ENCODE peak calls at places on chromosome 2, in six cellular contexts. S is adrenal gland, T is endodermal cell, I is prostate gland, F is heart right ventricle, B is PC-3. R is an unnamed sample. For H3K27me3 and H3K4me1, the result is how much of the 10 kb centered on the place peaks cover.

GRCh38 chr2:74530239-74531161 is 767 bp downstream of the HTRA2 start:
- DNase-seq in F (no peak), B (peak), T (peak), I (no peak), S (peak), R (peak)

GRCh38 chr2:43198263-43198662 is 28.1 kb downstream of the ZFP36L2 start:
- DNase-seq in S (no peak), I (no peak), B (no peak), F (no peak), T (no peak), R (no peak)

GRCh38 chr2:64288321-64288931 is 144.2 kb upstream of the PELI1 start:
- DNase-seq in S (no peak), T (no peak), I (no peak), F (peak), B (no peak), R (no peak)

GRCh38 chr2:25822190-25823117 is 55.8 kb downstream of the ASXL2 start:
- DNase-seq in F (peak), I (peak), T (peak), S (peak), B (no peak), R (peak)

GRCh38 chr2:179536185-179536584 is 271.6 kb upstream of the SESTD1 start:
- DNase-seq in F (no peak), T (no peak), I (no peak), S (no peak), B (peak), R (no peak)

GRCh38 chr2:178485356-178485755 is 5.1 kb downstream of the PLEKHA3 start:
- DNase-seq in I (no peak), S (no peak), F (no peak), T (no peak), B (no peak), R (no peak)

GRCh38 chr2:70608373-70608772 is 54.7 kb upstream of the TGFA start:
- DNase-seq in F (no peak), I (no peak), S (no peak), T (no peak), B (peak), R (no peak)

GRCh38 chr2:196431957-196432356 is 207.6 kb upstream of the CCDC150 start:
- DNase-seq in I (no peak), S (no peak), T (peak), F (no peak), B (peak), R (no peak)

GRCh38 chr2:27431395-27431794 is 3.0 kb downstream of the NRBP1 start:
- DNase-seq in F (no peak), S (no peak), B (peak), I (no peak), T (no peak), R (no peak)

GRCh38 chr2:203835867-203836800 is 31.4 kb upstream of the CTLA4 start:
- DNase-seq in S (no peak), I (no peak), B (no peak), F (no peak), T (no peak), R (no peak)

GRCh38 chr2:24833821-24834732 is 40.9 kb downstream of the CENPO start:
- DNase-seq in B (no peak), I (no peak), S (no peak), F (no peak), T (no peak), R (no peak)

GRCh38 chr2:127685410-127686110 is 10.2 kb upstream of the LIMS2 start:
- DNase-seq in T (no peak), F (no peak), I (no peak), B (no peak), S (no peak), R (no peak)

GRCh38 chr2:9498210-9498609 is 23.9 kb downstream of the IAH1 start:
- DNase-seq in S (no peak), T (no peak), I (no peak), F (no peak), B (no peak), R (no peak)

GRCh38 chr2:95015261-95015918 is 10.1 kb upstream of the MAL start:
- DNase-seq in F (no peak), B (no peak), T (no peak), S (no peak), I (no peak), R (no peak)
- H3K27me3 ChIP-seq in F (under half), B (under half), T (under half), S (under half), I (under half), R (under half)

GRCh38 chr2:106124787-106125549 is 69.1 kb downstream of the UXS1 start:
- DNase-seq in I (no peak), F (no peak), T (no peak), B (peak), S (no peak), R (no peak)

GRCh38 chr2:106126295-106126694 is 67.8 kb downstream of the UXS1 start:
- DNase-seq in F (no peak), T (no peak), I (no peak), S (no peak), B (no peak), R (no peak)

GRCh38 chr2:106127282-106127771 is 66.8 kb downstream of the UXS1 start:
- DNase-seq in T (no peak), S (no peak), I (no peak), F (no peak), B (no peak), R (no peak)

GRCh38 chr2:106126705-106127281 is 67.3 kb downstream of the UXS1 start:
- DNase-seq in F (no peak), I (no peak), T (no peak), S (no peak), B (no peak), R (no peak)

DNA sequence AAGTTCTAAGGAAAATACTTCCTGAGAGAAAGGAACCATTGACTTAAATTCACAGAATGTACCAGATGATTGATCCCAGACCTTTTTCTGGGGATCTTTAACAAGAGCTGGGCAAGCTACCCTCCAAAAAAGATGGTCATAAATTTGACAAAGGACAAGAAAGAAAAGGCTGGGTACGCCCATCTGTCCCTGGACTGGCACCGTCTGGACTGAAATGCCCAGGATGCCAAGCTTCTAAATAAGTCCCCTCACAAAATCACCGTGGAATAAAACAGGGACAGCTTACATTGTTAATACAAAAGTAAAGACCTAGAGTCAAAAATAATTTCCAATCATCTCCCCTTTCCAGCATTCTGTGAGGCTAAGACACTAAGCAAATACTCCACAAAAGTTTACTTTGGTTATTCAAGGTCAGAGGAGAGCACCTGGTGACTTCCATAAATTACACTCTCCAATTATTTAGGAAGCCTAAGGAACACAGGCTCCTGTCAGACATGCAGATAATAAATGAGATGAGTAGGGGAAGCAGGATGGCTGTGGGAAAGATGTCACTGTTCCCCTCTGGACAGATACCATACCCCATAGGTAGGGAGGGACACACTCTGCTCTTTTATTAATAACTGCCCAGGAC is 69.9 kb downstream of the UXS1 start:
- DNase-seq in F (no peak), B (no peak), I (no peak), S (no peak), T (no peak), R (peak)
- H3K4me1 ChIP-seq in F (under half), B (under half), I (under half), S (under half), T (under half), R (under half)

DNA sequence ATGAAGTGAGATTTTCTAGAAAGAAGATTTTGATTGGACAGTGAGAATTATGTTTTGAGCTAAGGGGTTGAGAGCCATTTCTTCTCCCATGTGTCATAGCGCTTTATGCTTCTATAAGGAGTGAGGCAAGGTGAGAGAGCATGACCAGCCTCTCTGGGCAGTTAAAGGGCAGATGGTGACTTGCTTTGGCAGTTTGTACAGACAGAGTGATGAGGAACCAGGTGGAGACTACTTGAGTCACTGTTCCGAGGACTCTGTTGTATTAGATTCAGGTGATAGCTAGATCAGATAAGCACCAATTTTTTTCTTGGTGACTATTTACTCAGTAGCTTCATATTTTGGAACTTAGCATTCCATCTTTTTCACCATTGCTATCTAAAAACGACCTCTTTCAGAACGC is 4.5 kb downstream of the CRIM1 start:
- DNase-seq in I (no peak), B (peak), S (no peak), T (no peak), F (no peak), R (no peak)
- H3K4me3 ChIP-seq in I (no peak), B (peak), S (no peak), T (no peak), F (no peak), R (no peak)

GRCh38 chr2:216819766-216820165 is 40.1 kb downstream of the TNP1 start:
- DNase-seq in B (no peak), T (no peak), F (no peak), S (no peak), I (no peak), R (no peak)
- H3K27me3 ChIP-seq in B (half or more), T (under half), F (under half), S (under half), I (under half), R (under half)

GRCh38 chr2:171143670-171144062 is 17.0 kb downstream of the TLK1 start:
- DNase-seq in T (no peak), I (no peak), S (no peak), F (no peak), B (no peak), R (no peak)
- H3K4me1 ChIP-seq in T (under half), I (under half), S (half or more), F (under half), B (under half), R (under half)

GRCh38 chr2:47520302-47520630 is 117.3 kb downstream of the MSH2 start:
- DNase-seq in S (no peak), T (no peak), F (no peak), B (no peak), I (no peak), R (no peak)

GRCh38 chr2:47519147-47519537 is 116.2 kb downstream of the MSH2 start:
- DNase-seq in I (no peak), T (no peak), B (no peak), F (no peak), S (no peak), R (no peak)

GRCh38 chr2:47520825-47521665 is 118.1 kb downstream of the MSH2 start:
- DNase-seq in F (peak), B (peak), I (peak), T (peak), S (peak), R (peak)

GRCh38 chr2:47519604-47520301 is 116.8 kb downstream of the MSH2 start:
- DNase-seq in S (no peak), T (no peak), B (no peak), I (no peak), F (no peak), R (no peak)

DNA sequence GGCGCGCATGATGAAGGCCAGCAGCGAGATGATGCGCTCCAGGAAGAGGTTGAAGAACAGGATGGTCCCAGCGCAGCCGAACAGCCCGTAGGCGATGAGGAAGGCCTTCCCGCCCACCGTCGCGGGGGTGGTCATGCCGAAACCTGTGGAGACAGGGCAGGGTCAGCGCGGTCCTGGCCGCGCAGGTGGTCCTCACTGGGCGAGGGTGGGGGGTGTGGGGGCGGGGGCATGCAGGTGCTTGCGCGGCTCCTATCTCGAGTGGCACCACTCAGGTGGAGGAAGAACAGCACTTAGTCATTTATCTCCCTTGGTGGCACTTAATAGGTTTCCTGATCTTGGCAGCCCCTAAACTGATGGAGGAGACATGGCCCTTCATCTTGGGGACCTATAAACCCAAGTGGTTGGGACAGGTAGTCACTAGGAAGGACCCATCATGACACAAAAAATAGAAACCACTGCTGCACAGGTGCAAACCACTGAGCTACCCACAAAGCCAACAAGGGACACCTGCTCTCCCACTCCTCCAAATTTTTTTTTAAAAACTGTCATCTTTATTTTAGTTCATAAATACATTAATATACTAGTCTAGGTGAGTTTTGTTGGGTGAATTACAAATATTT is 118.8 kb downstream of the MSH2 start:
- DNase-seq in F (no peak), B (no peak), I (no peak), S (no peak), T (no peak), R (no peak)
- H3K4me3 ChIP-seq in F (peak), B (peak), I (peak), S (peak), T (no peak), R (peak)

R was measured in CD8-positive, alpha-beta T cell.